ENCODE peak calls at places on chromosomes 12 and 14, in seven cellular contexts. Z is SK-N-SH, L is PC-3, N is hepatocyte, O is neural progenitor cell, Q is HCT116, U is GM23338. T is an unnamed sample.

GRCh38 chr12:32983968-32984367 is 87.4 kb upstream of the PKP2 start:
- DNase-seq in L (no peak), O (peak; percentile 21), Q (no peak), U (peak; percentile 82), Z (peak; percentile 5), N (no peak), T (no peak)

GRCh38 chr12:88207921-88208640 is 66.0 kb downstream of the TMTC3 start:
- DNase-seq in N (no peak), Q (no peak), L (no peak), Z (no peak), U (no peak), O (no peak), T (peak; percentile 90)

GRCh38 chr14:81127785-81128184 is 93.0 kb downstream of the GTF2A1 start:
- DNase-seq in Q (no peak), N (no peak), Z (no peak), U (no peak), L (no peak), O (no peak), T (peak; percentile 49)

GRCh38 chr14:100350283-100350926 is 27.3 kb downstream of the SLC25A47 start:
- DNase-seq in Q (no peak), Z (no peak), L (no peak), N (no peak), U (no peak), O (no peak), T (no peak)

GRCh38 chr12:107590369-107591094 is 95.1 kb upstream of the PWP1 start:
- DNase-seq in Z (no peak), O (no peak), Q (no peak), U (no peak), L (no peak), N (no peak), T (peak; percentile 16)

GRCh38 chr14:104554088-104554607 is 25.4 kb upstream of the C14orf180 start:
- DNase-seq in U (no peak), O (no peak), Z (no peak), L (no peak), Q (no peak), N (no peak), T (no peak)

GRCh38 chr14:33493329-33493728 is 457.5 kb downstream of the EGLN3 start:
- DNase-seq in L (no peak), Q (no peak), Z (no peak), O (no peak), N (no peak), U (no peak), T (no peak)

GRCh38 chr14:24051789-24052655 is at the start of gene CARMIL3:
- DNase-seq in N (peak; percentile 90), Q (no peak), U (peak; percentile 90), L (peak; percentile 57), Z (peak; percentile 97), O (peak; percentile 91), T (peak; percentile 71)

GRCh38 chr14:104293851-104294627 is 155.7 kb downstream of the KIF26A start:
- DNase-seq in N (no peak), L (peak; percentile 29), O (peak; percentile 41), Z (no peak), U (peak; percentile 35), Q (no peak), T (peak; percentile 4)

GRCh38 chr12:12903642-12904609 is 12.6 kb downstream of the GPRC5A start:
- DNase-seq in O (no peak), Z (no peak), U (no peak), Q (peak; percentile 85), L (peak; percentile 25), N (peak; percentile 70), T (no peak)

GRCh38 chr12:121581681-121582439 is 1.0 kb upstream of the KDM2B start:
- DNase-seq in L (no peak), O (peak; percentile 47), N (no peak), Z (peak; percentile 79), U (no peak), Q (no peak), T (peak; percentile 87)

GRCh38 chr12:24537241-24537860 is 411.6 kb downstream of the BCAT1 start:
- DNase-seq in L (no peak), O (no peak), Q (no peak), U (no peak), Z (no peak), N (peak; percentile 34), T (no peak)

GRCh38 chr12:63150255-63151060 is 543 bp downstream of the AVPR1A start:
- DNase-seq in O (peak; percentile 80), Z (peak; percentile 17), N (peak; percentile 22), L (no peak), Q (no peak), U (peak; percentile 80), T (peak; percentile 11)

GRCh38 chr12:99605-100004 is 33.0 kb downstream of the IQSEC3 start:
- DNase-seq in N (peak; percentile 47), O (peak; percentile 71), U (peak; percentile 72), L (no peak), Q (no peak), Z (no peak), T (peak; percentile 46)

GRCh38 chr12:62256408-62257079 is 3.7 kb upstream of the USP15 start:
- DNase-seq in N (no peak), Z (no peak), L (no peak), U (no peak), Q (no peak), O (no peak), T (peak; percentile 58)

GRCh38 chr14:61911534-61911933 is 149.3 kb downstream of the SNAPC1 start:
- DNase-seq in N (no peak), Q (no peak), U (peak; percentile 19), O (no peak), Z (no peak), L (no peak), T (no peak)

GRCh38 chr14:69010632-69011031 is 31.5 kb upstream of the ACTN1 start:
- DNase-seq in N (no peak), O (no peak), L (peak; percentile 82), Z (no peak), Q (no peak), U (no peak), T (peak; percentile 13)

GRCh38 chr12:123271182-123271491 is 519 bp downstream of the CDK2AP1 start:
- DNase-seq in N (peak; percentile 90), O (peak; percentile 91), L (peak; percentile 63), U (peak; percentile 86), Z (peak; percentile 89), Q (no peak), T (peak; percentile 91)

GRCh38 chr12:46811185-46811584 is 14.6 kb downstream of the SLC38A4 start:
- DNase-seq in O (no peak), N (no peak), Q (no peak), U (peak; percentile 11), L (no peak), Z (no peak), T (no peak)

GRCh38 chr12:74747305-74747704 is 209.7 kb downstream of the ATXN7L3B start:
- DNase-seq in L (peak; percentile 44), Z (no peak), U (peak; percentile 7), O (no peak), N (peak; percentile 19), Q (peak; percentile 21), T (peak; percentile 13)
- TF ChIP-seq EZH2phosphoT487 in L (no peak), Z (no peak), U (no peak), O (no peak), N (no peak), Q (no peak), T (no peak)

DNA sequence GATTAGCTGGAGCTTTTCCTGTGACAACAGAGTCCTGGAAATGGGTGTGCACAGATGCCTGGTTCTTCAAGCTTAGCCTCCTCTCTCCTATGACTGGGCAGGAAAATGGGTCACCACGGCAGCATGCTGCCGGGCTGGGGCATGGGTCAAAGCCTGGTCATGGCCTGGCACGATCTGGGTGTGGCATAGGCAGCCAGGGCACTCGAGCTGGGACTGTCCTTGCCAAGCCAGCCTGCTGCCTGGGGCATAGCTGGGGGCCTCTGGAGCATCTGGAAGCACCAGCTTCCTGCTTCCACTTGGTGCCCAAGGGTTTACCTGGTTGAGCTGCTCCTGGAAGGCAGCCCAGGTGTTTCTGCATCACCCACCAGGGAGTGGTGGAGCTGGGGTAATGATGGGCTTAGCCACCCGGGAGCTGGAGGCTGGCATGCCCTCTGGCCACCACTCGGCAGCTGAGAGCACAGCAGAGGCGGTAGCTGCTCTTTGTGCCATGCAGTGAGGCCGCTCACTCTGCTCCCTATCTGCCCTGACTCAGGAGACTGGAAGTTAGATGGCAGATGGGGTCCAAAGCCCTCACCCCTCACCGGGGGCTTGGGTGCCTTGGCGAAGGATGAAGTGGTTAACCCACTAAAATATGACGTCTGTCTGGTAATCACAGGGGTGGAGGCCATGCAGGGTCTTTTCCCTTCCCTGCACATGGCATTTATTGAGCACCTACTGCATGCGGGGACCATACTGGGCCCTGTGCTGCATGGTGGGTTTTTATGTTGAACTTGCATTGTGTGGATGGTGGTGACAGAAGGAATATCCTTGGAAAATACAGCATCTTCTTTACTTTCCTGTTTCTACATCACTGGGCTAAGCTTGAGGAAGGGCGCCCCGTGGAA is 1.7 kb downstream of the OTUB2 start:
- DNase-seq in N (no peak), O (no peak), Z (no peak), Q (no peak), U (no peak), L (peak; percentile 93), T (peak; percentile 16)
- H3K4me2 ChIP-seq in N (peak overlapping the region; percentile 75), O (peak overlapping the region; percentile 83), Z (peak overlapping the region; percentile 85), Q (peak overlapping the region; percentile 93), U (no peak overlapping the region), L (peak overlapping the region; percentile 72), T (no peak overlapping the region)

DNA sequence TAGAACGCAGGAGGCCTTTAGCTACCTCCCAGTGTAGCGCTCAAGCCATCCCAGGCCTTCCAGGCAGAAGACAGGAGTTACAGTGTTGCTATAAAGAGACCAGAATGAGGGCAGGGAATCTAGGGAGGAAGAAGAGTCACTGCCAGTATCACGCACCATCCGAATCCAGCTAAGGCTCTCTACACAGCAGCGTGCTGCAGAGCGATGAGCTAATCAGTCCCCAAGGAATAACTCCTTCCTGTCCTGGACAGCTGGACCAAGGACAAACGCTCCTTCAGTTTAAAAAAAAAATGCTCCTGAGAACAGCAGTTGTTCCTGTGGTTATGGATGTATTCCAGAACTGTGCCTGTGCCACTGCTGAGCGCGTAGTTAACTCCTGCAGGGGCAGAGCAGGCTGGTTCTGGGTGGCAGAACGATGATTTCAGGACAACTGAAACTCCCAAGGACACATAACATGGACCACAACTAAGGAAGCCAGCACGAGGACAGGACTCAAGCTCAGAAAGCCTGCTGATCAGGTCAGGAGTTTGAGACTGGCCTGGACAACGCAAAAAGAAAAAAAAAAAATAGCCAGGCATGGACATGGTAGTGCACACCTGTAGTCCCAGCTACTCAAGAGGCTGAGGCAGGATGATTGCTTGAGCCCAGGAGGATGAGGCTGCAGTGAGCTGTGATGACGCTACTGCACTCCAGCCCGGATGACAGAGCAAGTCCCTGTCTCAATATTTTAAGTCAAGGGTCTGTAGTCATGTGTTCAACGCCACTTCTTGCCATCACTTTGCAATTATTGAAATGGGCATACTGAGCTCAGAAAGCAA is 2.6 kb downstream of the IFFO1 start:
- DNase-seq in Q (no peak), O (no peak), N (no peak), U (no peak), Z (no peak), L (no peak), T (peak; percentile 97)
- TF ChIP-seq EZH2phosphoT487 in Q (no peak), O (no peak), N (no peak), U (no peak), Z (no peak), L (no peak), T (no peak)

DNA sequence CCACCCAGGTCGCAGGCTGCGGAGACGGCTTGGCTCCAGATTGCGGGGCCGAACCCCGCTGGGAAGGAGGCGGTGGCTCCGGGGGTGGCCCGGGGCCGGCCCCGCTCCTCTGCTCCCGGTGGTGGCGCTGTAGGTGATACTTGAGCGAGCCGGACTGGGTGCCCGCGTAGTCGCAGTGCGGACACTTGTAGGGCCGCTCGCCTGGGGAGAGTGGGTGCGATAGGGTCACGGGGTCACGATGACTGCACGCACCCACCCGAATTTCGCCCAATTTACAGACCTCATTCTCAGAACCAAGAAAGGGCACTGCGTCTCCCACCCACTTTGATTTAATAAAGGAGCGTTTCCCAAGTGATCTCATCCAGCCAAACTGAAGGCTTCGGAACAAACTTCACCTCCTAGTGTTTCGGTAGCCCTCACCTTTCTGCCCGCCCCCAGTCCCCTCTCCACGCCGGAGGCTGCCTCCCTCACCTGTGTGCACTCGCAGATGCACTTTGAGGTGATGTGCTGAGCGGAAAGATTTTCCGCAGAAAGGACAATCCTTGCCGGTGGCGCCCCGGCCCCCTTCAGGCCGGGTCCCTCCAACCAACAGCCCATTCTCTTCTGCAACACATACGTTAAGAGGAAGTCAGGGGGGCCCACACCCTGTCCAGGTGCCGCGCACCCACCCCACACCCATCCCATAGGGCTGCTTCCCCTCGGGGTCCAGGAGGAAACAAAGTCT is 7.4 kb downstream of the ZNF219 start:
- DNase-seq in L (no peak), Z (peak; percentile 36), O (no peak), U (no peak), Q (no peak), N (no peak), T (no peak)
- H3K4me2 ChIP-seq in L (no peak overlapping the region), Z (no peak overlapping the region), O (peak overlapping the region; percentile 87), U (no peak overlapping the region), Q (no peak overlapping the region), N (no peak overlapping the region), T (no peak overlapping the region)